ENCODE peak calls at places on chromosomes 2 and 18, in nine cellular contexts. H is activated CD4-positive, alpha-beta T cell treated with anti-CD3 and anti-CD28 coated beads for 24 hours; I is RCC 7860; K is AG08396; L is BJ; J is mesenchymal stem cell; Z is NCI-H460; S is stimulated activated CD4-positive, alpha-beta T cell treated with anti-CD3 and anti-CD28 coated beads, Interleukin-2, amount 100 ng/mL, for 48 hours; U is GM13976. A is an unnamed sample.

GRCh38 chr2:24121469-24121868 is 1.7 kb downstream of the PFN4 start:
- DNase-seq in K (no peak), I (no peak), H (no peak), J (no peak), L (no peak), U (no peak), S (no peak), Z (no peak), A (no peak)

GRCh38 chr2:133986076-133986837 is 267.6 kb upstream of the MGAT5 start:
- DNase-seq in U (no peak), S (no peak), L (no peak), H (no peak), J (peak), K (peak), I (no peak), Z (no peak), A (no peak)

GRCh38 chr2:217995741-217996141 is 7.1 kb downstream of the TNS1 start:
- DNase-seq in J (no peak), L (no peak), S (no peak), H (no peak), I (no peak), U (no peak), Z (no peak), K (no peak), A (no peak)

GRCh38 chr2:105697781-105698449 is 46.8 kb upstream of the NCK2 start:
- DNase-seq in J (no peak), Z (no peak), H (no peak), K (no peak), I (no peak), U (no peak), L (no peak), S (no peak), A (no peak)

GRCh38 chr2:156958374-156958773 is 299.1 kb upstream of the GALNT5 start:
- DNase-seq in U (no peak), J (no peak), Z (no peak), H (no peak), I (no peak), L (no peak), K (no peak), S (no peak), A (no peak)

GRCh38 chr2:63050186-63050915 is at the start of gene OTX1:
- DNase-seq in S (peak), Z (peak), J (no peak), L (no peak), I (peak), H (peak), U (peak), K (peak), A (peak)

GRCh38 chr2:129735576-129735975 is 243.9 kb upstream of the RAB6C start:
- DNase-seq in Z (no peak), S (no peak), J (no peak), I (no peak), L (no peak), U (no peak), K (no peak), H (no peak), A (no peak)

GRCh38 chr2:37654419-37654818 is 17.0 kb downstream of the CDC42EP3 start:
- DNase-seq in K (no peak), U (no peak), L (no peak), H (no peak), J (no peak), I (no peak), Z (no peak), S (no peak), A (no peak)

GRCh38 chr18:75211002-75211621 is 515 bp downstream of the TSHZ1 start:
- DNase-seq in Z (no peak), U (peak), K (peak), J (no peak), H (no peak), S (no peak), I (no peak), L (no peak), A (no peak)

GRCh38 chr18:32530947-32531651 is 60.4 kb upstream of the GAREM1 start:
- DNase-seq in K (no peak), J (peak), I (peak), U (peak), Z (peak), H (no peak), L (no peak), S (no peak), A (no peak)

GRCh38 chr2:230886641-230887040 is 21.9 kb downstream of the ITM2C start:
- DNase-seq in I (no peak), J (no peak), S (no peak), H (no peak), U (no peak), K (no peak), L (no peak), Z (no peak), A (no peak)

GRCh38 chr2:66364495-66364992 is 70.4 kb upstream of the MEIS1 start:
- DNase-seq in S (no peak), L (peak), I (peak), J (peak), H (no peak), Z (peak), U (no peak), K (peak), A (peak)

GRCh38 chr2:23273786-23274185 is 111.2 kb upstream of the KLHL29 start:
- DNase-seq in U (no peak), L (no peak), H (no peak), I (no peak), Z (no peak), J (no peak), K (no peak), S (no peak), A (peak)

GRCh38 chr2:190180313-190181065 is 118.0 kb upstream of the MSTN start:
- DNase-seq in U (peak), Z (peak), J (peak), K (peak), L (no peak), S (peak), H (no peak), I (no peak), A (peak)

GRCh38 chr2:74815955-74816354 is 18.0 kb upstream of the HK2 start:
- DNase-seq in L (no peak), S (no peak), H (no peak), Z (no peak), J (no peak), I (no peak), U (no peak), K (no peak), A (no peak)

GRCh38 chr2:128786800-128787478 is 468.3 kb upstream of the HS6ST1 start:
- DNase-seq in U (no peak), H (no peak), K (no peak), S (no peak), J (no peak), Z (no peak), L (no peak), I (no peak), A (no peak)

GRCh38 chr2:231929961-231930600 is 3.9 kb upstream of the NPPC start:
- DNase-seq in S (peak), J (peak), Z (no peak), U (peak), H (no peak), I (no peak), K (peak), L (no peak), A (no peak)

GRCh38 chr18:72419914-72420313 is 124.2 kb downstream of the CBLN2 start:
- DNase-seq in J (no peak), H (no peak), U (no peak), K (no peak), Z (no peak), S (no peak), L (no peak), I (peak), A (no peak)

GRCh38 chr18:22221350-22221749 is 52.0 kb downstream of the GATA6 start:
- DNase-seq in I (no peak), H (no peak), U (no peak), J (no peak), K (no peak), Z (no peak), S (no peak), L (no peak), A (no peak)

GRCh38 chr2:75523313-75524275 is 37.1 kb downstream of the EVA1A start:
- DNase-seq in Z (no peak), U (peak), I (peak), L (no peak), H (no peak), K (peak), S (no peak), J (peak), A (peak)

GRCh38 chr2:168705534-168706470 is 96.6 kb upstream of the NOSTRIN start:
- DNase-seq in U (no peak), I (no peak), S (no peak), L (no peak), K (no peak), J (peak), Z (peak), H (no peak), A (no peak)